ENCODE peak calls at places on chromosome 22, in five cellular contexts. N, T, K, I and D are unnamed samples.

GRCh38 chr22:49281467-49282340 is 546.0 kb downstream of the BRD1 start:
- DNase-seq in N (no peak), T (no peak), K (no peak), I (no peak), D (no peak)

GRCh38 chr22:32112380-32112779 is 46.7 kb downstream of the C22orf42 start:
- DNase-seq in N (no peak), T (no peak), K (no peak), I (no peak), D (no peak)

GRCh38 chr22:19687561-19688300 is 26.6 kb upstream of the SEPTIN5 start:
- DNase-seq in N (no peak), T (no peak), K (no peak), I (no peak), D (no peak)

GRCh38 chr22:19853879-19854777 is 546 bp downstream of the GNB1L start:
- DNase-seq in N (peak), T (peak), K (peak), I (no peak), D (no peak)

GRCh38 chr22:24996420-24996952 is 44.0 kb downstream of the KIAA1671 start:
- DNase-seq in N (no peak), T (no peak), K (no peak), I (peak), D (no peak)

GRCh38 chr22:30038219-30038618 is 42.0 kb upstream of the HORMAD2 start:
- DNase-seq in N (peak), T (no peak), K (no peak), I (peak), D (no peak)

GRCh38 chr22:39144101-39144815 is 8.2 kb downstream of the CBX7 start:
- DNase-seq in N (peak), T (peak), K (peak), I (no peak), D (no peak)

GRCh38 chr22:45552580-45553332 is 50.1 kb downstream of the FBLN1 start:
- DNase-seq in N (peak), T (no peak), K (no peak), I (peak), D (peak)

GRCh38 chr22:44406581-44407403 is 91.2 kb downstream of the RTL6 start:
- DNase-seq in N (peak), T (no peak), K (no peak), I (no peak), D (no peak)

GRCh38 chr22:28137036-28137435 is 218.0 kb upstream of the PITPNB start:
- DNase-seq in N (no peak), T (no peak), K (no peak), I (no peak), D (no peak)

GRCh38 chr22:27667121-27667843 is 134.3 kb downstream of the MN1 start:
- DNase-seq in N (no peak), T (no peak), K (no peak), I (peak), D (no peak)

GRCh38 chr22:39244496-39245129 is at the start of gene PDGFB:
- DNase-seq in N (peak), T (no peak), K (no peak), I (no peak), D (no peak)

GRCh38 chr22:40328551-40328950 is 17.7 kb upstream of the ADSL start:
- DNase-seq in N (no peak), T (no peak), K (no peak), I (no peak), D (no peak)

GRCh38 chr22:30827646-30828045 is 133.0 kb downstream of the OSBP2 start:
- DNase-seq in N (no peak), T (no peak), K (no peak), I (no peak), D (no peak)

GRCh38 chr22:49585695-49586243 is 241.9 kb downstream of the BRD1 start:
- DNase-seq in N (no peak), T (no peak), K (no peak), I (no peak), D (no peak)

GRCh38 chr22:37491559-37492427 is 5.6 kb upstream of the MFNG start:
- DNase-seq in N (no peak), T (no peak), K (no peak), I (no peak), D (no peak)

GRCh38 chr22:45626198-45626651 is 45.4 kb upstream of the ATXN10 start:
- DNase-seq in N (peak), T (no peak), K (no peak), I (peak), D (peak)

GRCh38 chr22:21951931-21952465 is 650 bp downstream of the PPM1F start:
- DNase-seq in N (peak), T (no peak), K (no peak), I (no peak), D (no peak)

GRCh38 chr22:44365832-44366231 is 53.1 kb upstream of the SHISAL1 start:
- DNase-seq in N (no peak), T (no peak), K (no peak), I (no peak), D (no peak)

GRCh38 chr22:32528984-32529982 is 54.7 kb downstream of the FBXO7 start:
- DNase-seq in N (peak), T (peak), K (peak), I (peak), D (peak)

GRCh38 chr22:45680932-45681700 is 9.5 kb downstream of the ATXN10 start:
- DNase-seq in N (no peak), T (no peak), K (no peak), I (peak), D (no peak)

GRCh38 chr22:32534252-32535215 is 59.9 kb downstream of the FBXO7 start:
- DNase-seq in N (peak), T (no peak), K (no peak), I (no peak), D (no peak)

GRCh38 chr22:31238057-31238456 is 26.0 kb downstream of the LIMK2 start:
- DNase-seq in N (no peak), T (no peak), K (no peak), I (no peak), D (no peak)

GRCh38 chr22:19793161-19793560 is 32.6 kb downstream of the TBX1 start:
- DNase-seq in N (no peak), T (no peak), K (no peak), I (no peak), D (no peak)

GRCh38 chr22:32801436-32802290 is at the start of gene TIMP3:
- DNase-seq in N (peak), T (no peak), K (peak), I (no peak), D (peak)

GRCh38 chr22:41561335-41561734 is 525 bp downstream of the CSDC2 start:
- DNase-seq in N (peak), T (no peak), K (no peak), I (no peak), D (no peak)

GRCh38 chr22:35375031-35375430 is 5.9 kb upstream of the HMOX1 start:
- DNase-seq in N (no peak), T (no peak), K (no peak), I (no peak), D (no peak)

GRCh38 chr22:23200896-23201295 is 20.6 kb downstream of the BCR start:
- DNase-seq in N (peak), T (no peak), K (no peak), I (no peak), D (no peak)

GRCh38 chr22:41766476-41766875 is 34.0 kb upstream of the CCDC134 start:
- DNase-seq in N (no peak), T (no peak), K (no peak), I (peak), D (no peak)